ENCODE peak calls at places on chromosomes 16 and 17, in eight cellular contexts. V is mammary epithelial cell, I is A549, Z is IMR-90, Q is OCI-LY7, S is neuronal stem cell, N is GM23248, R is osteoblast. L is an unnamed sample.

GRCh38 chr16:84339316-84339715 is 29.0 kb upstream of the ATP2C2 start:
- DNase-seq in V (no peak), I (no peak), Z (no peak), Q (no peak), S (no peak), N (no peak), R (no peak), L (no peak)

GRCh38 chr16:9469512-9469911 is 378.1 kb downstream of the HAPSTR1 start:
- DNase-seq in V (peak; percentile 33), I (peak; percentile 37), Z (no peak), Q (no peak), S (no peak), N (peak; percentile 8), R (no peak), L (no peak)

GRCh38 chr16:66293207-66293735 is 73.2 kb upstream of the CDH5 start:
- DNase-seq in V (no peak), I (no peak), Z (no peak), Q (no peak), S (no peak), N (no peak), R (peak; percentile 37), L (no peak)

GRCh38 chr17:80949451-80950421 is 41.9 kb upstream of the CHMP6 start:
- DNase-seq in V (no peak), I (no peak), Z (no peak), Q (no peak), S (no peak), N (no peak), R (peak; percentile 73), L (no peak)

GRCh38 chr17:73393962-73394361 is 82.2 kb upstream of the CDC42EP4 start:
- DNase-seq in V (peak; percentile 30), I (peak; percentile 29), Z (peak; percentile 13), Q (no peak), S (no peak), N (peak; percentile 26), R (peak; percentile 85), L (no peak)

GRCh38 chr17:57294629-57295501 is 38.5 kb downstream of the MSI2 start:
- DNase-seq in V (peak; percentile 16), I (peak; percentile 28), Z (peak; percentile 41), Q (no peak), S (no peak), N (no peak), R (no peak), L (no peak)

GRCh38 chr17:11608396-11608795 is 10.1 kb downstream of the DNAH9 start:
- DNase-seq in V (no peak), I (peak; percentile 62), Z (no peak), Q (no peak), S (no peak), N (peak; percentile 1), R (no peak), L (no peak)

GRCh38 chr16:68490829-68491575 is 42.7 kb upstream of the SMPD3 start:
- DNase-seq in V (peak; percentile 91), I (peak; percentile 27), Z (peak; percentile 61), Q (peak; percentile 85), S (no peak), N (peak; percentile 85), R (no peak), L (peak; percentile 59)

GRCh38 chr17:35889818-35890773 is 9.9 kb upstream of the CCL5 start:
- DNase-seq in V (peak; percentile 57), I (peak; percentile 13), Z (peak; percentile 68), Q (no peak), S (no peak), N (peak; percentile 39), R (peak; percentile 84), L (no peak)

GRCh38 chr17:34769899-34770298 is 190.5 kb downstream of the TMEM132E start:
- DNase-seq in V (no peak), I (no peak), Z (no peak), Q (no peak), S (no peak), N (no peak), R (no peak), L (no peak)

GRCh38 chr16:35174006-35174405 is 1714.6 kb downstream of the TP53TG3F start:
- DNase-seq in V (no peak), I (no peak), Z (no peak), Q (no peak), S (no peak), N (no peak), R (no peak), L (no peak)

GRCh38 chr16:72105978-72106377 is 12.3 kb downstream of the DHX38 start:
- DNase-seq in V (no peak), I (no peak), Z (no peak), Q (no peak), S (no peak), N (no peak), R (peak; percentile 72), L (no peak)

GRCh38 chr17:50452627-50453300 is 15.9 kb downstream of the CHAD start:
- DNase-seq in V (peak; percentile 59), I (no peak), Z (peak; percentile 19), Q (no peak), S (no peak), N (peak; percentile 35), R (no peak), L (peak; percentile 30)

GRCh38 chr16:11250091-11250785 is 5.8 kb downstream of the SOCS1 start:
- DNase-seq in V (no peak), I (no peak), Z (peak; percentile 78), Q (no peak), S (no peak), N (no peak), R (no peak), L (no peak)

GRCh38 chr17:13044713-13045112 is 26.9 kb upstream of the ELAC2 start:
- DNase-seq in V (no peak), I (no peak), Z (no peak), Q (no peak), S (no peak), N (peak; percentile 44), R (no peak), L (no peak)

GRCh38 chr17:51607512-51607911 is 347.2 kb downstream of the UTP18 start:
- DNase-seq in V (no peak), I (no peak), Z (no peak), Q (no peak), S (no peak), N (no peak), R (no peak), L (no peak)

GRCh38 chr17:42363767-42364585 is 24.3 kb downstream of the STAT3 start:
- DNase-seq in V (peak; percentile 37), I (no peak), Z (peak; percentile 72), Q (no peak), S (no peak), N (peak; percentile 81), R (peak; percentile 73), L (no peak)

GRCh38 chr16:86218479-86219170 is 291.7 kb upstream of the FOXF1 start:
- DNase-seq in V (no peak), I (no peak), Z (no peak), Q (no peak), S (no peak), N (no peak), R (no peak), L (no peak)

GRCh38 chr16:67241008-67241900 is 6.0 kb downstream of the FHOD1 start:
- DNase-seq in V (peak; percentile 78), I (peak; percentile 74), Z (peak; percentile 92), Q (no peak), S (no peak), N (peak; percentile 92), R (peak; percentile 98), L (peak; percentile 87)

GRCh38 chr16:89349947-89350633 is 132.6 kb downstream of the ZNF778 start:
- DNase-seq in V (no peak), I (no peak), Z (no peak), Q (no peak), S (no peak), N (no peak), R (peak; percentile 77), L (no peak)

GRCh38 chr17:64264891-64265290 is 1.8 kb upstream of the TEX2 start:
- DNase-seq in V (peak; percentile 73), I (no peak), Z (no peak), Q (no peak), S (no peak), N (peak; percentile 31), R (no peak), L (no peak)

GRCh38 chr17:51354908-51355307 is 94.6 kb downstream of the UTP18 start:
- DNase-seq in V (no peak), I (no peak), Z (no peak), Q (no peak), S (no peak), N (no peak), R (no peak), L (no peak)

GRCh38 chr17:40306395-40306794 is 2.6 kb upstream of the RARA start:
- DNase-seq in V (no peak), I (no peak), Z (no peak), Q (no peak), S (no peak), N (peak; percentile 40), R (no peak), L (no peak)
- H3K4me2 ChIP-seq in V (no peak overlapping the region), I (peak overlapping the region; percentile 99), Z (no peak overlapping the region), Q (no peak overlapping the region), S (no peak overlapping the region), N (peak overlapping the region; percentile 66), R (peak overlapping the region; percentile 46), L (peak overlapping the region; percentile 19)

GRCh38 chr16:1366060-1366711 is 14.5 kb downstream of the GNPTG start:
- DNase-seq in V (no peak), I (no peak), Z (no peak), Q (no peak), S (no peak), N (no peak), R (no peak), L (no peak)
- H3K27ac ChIP-seq in V (no peak overlapping the region), I (no peak overlapping the region), Z (no peak overlapping the region), Q (no peak overlapping the region), S (no peak overlapping the region), N (no peak overlapping the region), R (no peak overlapping the region), L (no peak overlapping the region)

DNA sequence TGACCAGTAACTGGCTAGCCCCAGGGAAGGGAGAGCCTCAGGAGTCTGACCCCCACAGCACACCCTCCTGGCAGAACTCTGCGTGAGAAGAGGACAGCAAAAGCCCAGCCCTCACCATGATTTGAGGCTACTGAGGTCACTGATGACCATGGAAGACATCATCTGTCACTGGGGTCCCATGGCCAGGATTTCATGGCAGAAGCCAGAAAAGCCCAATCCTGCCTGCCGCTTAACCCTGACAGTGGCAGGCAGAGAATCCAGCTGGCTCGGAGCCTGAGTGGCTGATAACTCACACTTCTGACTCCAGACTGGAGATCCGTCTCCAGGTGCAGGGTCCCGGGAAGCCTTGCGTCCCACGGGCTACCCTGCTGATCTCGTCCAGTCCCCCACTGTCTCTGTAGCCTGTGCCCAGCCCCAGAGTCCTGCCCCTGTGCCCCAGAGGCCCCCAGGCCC is 17.5 kb downstream of the GRIN2C start:
- DNase-seq in V (no peak), I (no peak), Z (no peak), Q (no peak), S (no peak), N (peak; percentile 15), R (no peak), L (no peak)
- H3K4me3 ChIP-seq in V (no peak overlapping the region), I (peak overlapping the region; percentile 50), Z (no peak overlapping the region), Q (no peak overlapping the region), S (no peak overlapping the region), N (no peak overlapping the region), R (peak overlapping the region; percentile 64), L (no peak overlapping the region)

DNA sequence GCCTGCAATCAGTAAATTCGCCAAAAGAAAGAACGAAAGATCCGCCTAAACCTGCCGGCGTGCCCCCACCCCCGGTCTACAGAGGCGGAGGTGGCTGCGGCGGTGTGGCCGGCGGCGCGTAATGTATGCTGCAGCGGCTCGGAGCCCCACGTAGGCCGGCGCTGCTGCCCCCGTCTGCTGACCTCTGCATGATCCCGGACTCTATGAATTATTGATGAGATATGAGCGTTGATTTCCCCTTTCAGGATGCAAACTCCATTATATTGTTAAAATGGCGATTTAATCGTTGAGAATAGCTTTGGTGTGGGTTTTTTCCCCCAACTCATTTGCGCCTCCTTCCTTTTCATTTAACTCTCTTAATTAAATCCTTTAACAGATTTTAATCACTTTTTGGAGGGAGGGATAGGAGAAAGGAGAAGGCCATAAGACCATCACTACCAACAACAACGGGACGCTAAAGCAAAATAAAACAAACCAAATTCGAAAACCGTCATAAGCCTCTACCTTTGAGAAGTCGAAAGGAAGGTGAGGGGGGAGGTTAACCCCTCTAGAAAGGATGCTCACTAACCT is 3.6 kb downstream of the HOXB3 start:
- DNase-seq in V (no peak), I (no peak), Z (peak; percentile 41), Q (no peak), S (no peak), N (no peak), R (no peak), L (no peak)
- H3K4me2 ChIP-seq in V (peak overlapping the region; percentile 97), I (peak overlapping the region; percentile 99), Z (peak overlapping the region; percentile 98), Q (peak overlapping the region; percentile 69), S (no peak overlapping the region), N (peak overlapping the region; percentile 94), R (peak overlapping the region; percentile 99), L (peak overlapping the region; percentile 96)